ENCODE peak calls at places on chromosomes 13 and 19, in five cellular contexts. J is NCI-H1092; V is activated T-cell treated with anti-CD3 and anti-CD28 coated beads, Interleukin-2, amount 50 U/mL, for 72 hours; H is activated T-helper 2 cell treated with anti-CD3 and anti-CD28 coated beads, Interferon-gamma antibody, Interleukin-2, Interleukin-4, amounts not matched to agents 10 μg/mL and 5 μg/mL and 100 μg/mL, durations not matched to agents 14 hours and 24 hours and 36 hours; N is brain microvascular endothelial cell. W is an unnamed sample.

GRCh38 chr13:74273591-74273990 is 139.4 kb upstream of the KLF12 start:
- DNase-seq in J (no peak), V (no peak), H (no peak), N (no peak), W (no peak)

GRCh38 chr19:17448190-17448967 is at the start of gene TMEM221:
- DNase-seq in J (no peak), V (peak), H (peak), N (no peak), W (no peak)

GRCh38 chr19:13155472-13156284 is 5.5 kb downstream of the IER2 start:
- DNase-seq in J (no peak), V (peak), H (peak), N (peak), W (no peak)

GRCh38 chr13:102580552-102581169 is 16.1 kb upstream of the TPP2 start:
- DNase-seq in J (peak), V (peak), H (no peak), N (peak), W (peak)

GRCh38 chr13:36774895-36775294 is 44.1 kb upstream of the RFXAP start:
- DNase-seq in J (no peak), V (no peak), H (no peak), N (no peak), W (no peak)

GRCh38 chr19:13172335-13173128 is 22.3 kb downstream of the IER2 start:
- DNase-seq in J (peak), V (peak), H (peak), N (peak), W (peak)

GRCh38 chr13:77861716-77862115 is 56.9 kb downstream of the EDNRB start:
- DNase-seq in J (no peak), V (no peak), H (no peak), N (no peak), W (no peak)

GRCh38 chr13:70923863-70924752 is 815.9 kb upstream of the KLHL1 start:
- DNase-seq in J (no peak), V (no peak), H (no peak), N (peak), W (no peak)

GRCh38 chr19:3603121-3603841 is 3.4 kb downstream of the TBXA2R start:
- DNase-seq in J (no peak), V (no peak), H (no peak), N (no peak), W (no peak)

GRCh38 chr13:33545492-33545891 is 259.9 kb upstream of the STARD13 start:
- DNase-seq in J (no peak), V (no peak), H (no peak), N (no peak), W (no peak)

GRCh38 chr13:111621164-111621563 is 300.7 kb downstream of the TEX29 start:
- DNase-seq in J (no peak), V (no peak), H (no peak), N (no peak), W (no peak)

GRCh38 chr13:39604736-39605135 is 1.7 kb upstream of the LHFPL6 start:
- DNase-seq in J (no peak), V (no peak), H (no peak), N (no peak), W (no peak)

GRCh38 chr13:53612200-53612599 is 583.6 kb downstream of the OLFM4 start:
- DNase-seq in J (no peak), V (no peak), H (no peak), N (no peak), W (no peak)

W was measured in DMS 273 treated with DMSO at 0.1 percent for 48 hours.